ENCODE peak calls at places on chromosomes 13 and 19, in seven cellular contexts. X is HCT116, O is SK-N-SH, T is HepG2, R is K562, C is SK-N-MC, F is H1. I is an unnamed sample.

GRCh38 chr19:33428627-33429013 is 55.1 kb downstream of the CEBPG start:
- DNase-seq in X (no peak), O (no peak), T (no peak), R (no peak), C (no peak), F (no peak), I (no peak)

GRCh38 chr19:13149628-13150186 is 468 bp downstream of the STX10 start:
- DNase-seq in X (no peak), O (peak), T (peak), R (peak), C (no peak), F (peak), I (peak)

GRCh38 chr13:48973845-48974431 is 1.8 kb upstream of the FNDC3A start:
- DNase-seq in X (no peak), O (no peak), T (no peak), R (no peak), C (no peak), F (no peak), I (no peak)

GRCh38 chr13:31835932-31836331 is 96.6 kb downstream of the RXFP2 start:
- DNase-seq in X (no peak), O (no peak), T (peak), R (no peak), C (no peak), F (no peak), I (peak)

GRCh38 chr13:50691682-50692263 is 151.7 kb downstream of the DLEU7 start:
- DNase-seq in X (no peak), O (peak), T (no peak), R (peak), C (no peak), F (no peak), I (no peak)

GRCh38 chr19:51131780-51132680 is 7.3 kb downstream of the SIGLEC9 start:
- DNase-seq in X (peak), O (peak), T (no peak), R (peak), C (no peak), F (no peak), I (peak)

GRCh38 chr19:43395561-43395960 is 19.1 kb upstream of the TEX101 start:
- DNase-seq in X (no peak), O (no peak), T (no peak), R (no peak), C (no peak), F (no peak), I (no peak)

GRCh38 chr13:46492946-46493345 is 60.0 kb upstream of the LRCH1 start:
- DNase-seq in X (peak), O (peak), T (peak), R (peak), C (no peak), F (no peak), I (peak)

GRCh38 chr13:27261376-27261775 is 9.3 kb upstream of the RASL11A start:
- DNase-seq in X (no peak), O (no peak), T (no peak), R (no peak), C (peak), F (no peak), I (no peak)

GRCh38 chr13:30159446-30159839 is 147.9 kb downstream of the KATNAL1 start:
- DNase-seq in X (no peak), O (no peak), T (no peak), R (no peak), C (no peak), F (no peak), I (no peak)

GRCh38 chr19:54525636-54526035 is 23.0 kb downstream of the LAIR2 start:
- DNase-seq in X (no peak), O (no peak), T (peak), R (no peak), C (no peak), F (no peak), I (no peak)
- H3K9ac ChIP-seq in X (no peak), O (no peak), T (no peak), R (no peak), C (no peak), F (no peak), I (no peak)

GRCh38 chr13:73200432-73200831 is 141.6 kb downstream of the KLF5 start:
- DNase-seq in X (no peak), O (no peak), T (no peak), R (no peak), C (no peak), F (no peak), I (no peak)
- TF ChIP-seq POLR2AphosphoS5 in X (no peak), O (no peak), T (no peak), R (no peak), C (no peak), F (no peak), I (no peak)

GRCh38 chr19:17948474-17948966 is 15.7 kb downstream of the CCDC124 start:
- DNase-seq in X (no peak), O (no peak), T (no peak), R (no peak), C (no peak), F (no peak), I (no peak)

GRCh38 chr19:17949956-17950309 is 17.0 kb upstream of the KCNN1 start:
- DNase-seq in X (no peak), O (no peak), T (no peak), R (no peak), C (no peak), F (peak), I (no peak)

GRCh38 chr19:17948967-17949930 is 16.4 kb downstream of the CCDC124 start:
- DNase-seq in X (no peak), O (no peak), T (no peak), R (no peak), C (no peak), F (peak), I (no peak)

GRCh38 chr19:17947815-17948473 is 15.1 kb downstream of the CCDC124 start:
- DNase-seq in X (peak), O (peak), T (peak), R (peak), C (no peak), F (peak), I (peak)

GRCh38 chr19:17946965-17947784 is 14.4 kb downstream of the CCDC124 start:
- DNase-seq in X (no peak), O (no peak), T (peak), R (no peak), C (no peak), F (peak), I (no peak)
- H3K9ac ChIP-seq in X (peak), O (peak), T (peak), R (peak), C (no peak), F (peak), I (no peak)

GRCh38 chr19:38711726-38712153 is 32.5 kb downstream of the CAPN12 start:
- DNase-seq in X (no peak), O (no peak), T (no peak), R (no peak), C (no peak), F (no peak), I (no peak)
- TF ChIP-seq POLR2AphosphoS5 in X (no peak), O (peak), T (no peak), R (no peak), C (no peak), F (no peak), I (no peak)

GRCh38 chr19:48968813-48969218 is 3.7 kb downstream of the FTL start:
- DNase-seq in X (no peak), O (no peak), T (no peak), R (peak), C (no peak), F (no peak), I (no peak)

GRCh38 chr19:48966541-48967345 is 1.6 kb downstream of the FTL start:
- DNase-seq in X (no peak), O (no peak), T (no peak), R (peak), C (no peak), F (no peak), I (no peak)

GRCh38 chr19:48968179-48968661 is 3.1 kb downstream of the FTL start:
- DNase-seq in X (no peak), O (no peak), T (peak), R (no peak), C (no peak), F (no peak), I (no peak)

GRCh38 chr19:48965806-48966540 is 864 bp downstream of the FTL start:
- DNase-seq in X (peak), O (peak), T (peak), R (peak), C (no peak), F (peak), I (peak)

DNA sequence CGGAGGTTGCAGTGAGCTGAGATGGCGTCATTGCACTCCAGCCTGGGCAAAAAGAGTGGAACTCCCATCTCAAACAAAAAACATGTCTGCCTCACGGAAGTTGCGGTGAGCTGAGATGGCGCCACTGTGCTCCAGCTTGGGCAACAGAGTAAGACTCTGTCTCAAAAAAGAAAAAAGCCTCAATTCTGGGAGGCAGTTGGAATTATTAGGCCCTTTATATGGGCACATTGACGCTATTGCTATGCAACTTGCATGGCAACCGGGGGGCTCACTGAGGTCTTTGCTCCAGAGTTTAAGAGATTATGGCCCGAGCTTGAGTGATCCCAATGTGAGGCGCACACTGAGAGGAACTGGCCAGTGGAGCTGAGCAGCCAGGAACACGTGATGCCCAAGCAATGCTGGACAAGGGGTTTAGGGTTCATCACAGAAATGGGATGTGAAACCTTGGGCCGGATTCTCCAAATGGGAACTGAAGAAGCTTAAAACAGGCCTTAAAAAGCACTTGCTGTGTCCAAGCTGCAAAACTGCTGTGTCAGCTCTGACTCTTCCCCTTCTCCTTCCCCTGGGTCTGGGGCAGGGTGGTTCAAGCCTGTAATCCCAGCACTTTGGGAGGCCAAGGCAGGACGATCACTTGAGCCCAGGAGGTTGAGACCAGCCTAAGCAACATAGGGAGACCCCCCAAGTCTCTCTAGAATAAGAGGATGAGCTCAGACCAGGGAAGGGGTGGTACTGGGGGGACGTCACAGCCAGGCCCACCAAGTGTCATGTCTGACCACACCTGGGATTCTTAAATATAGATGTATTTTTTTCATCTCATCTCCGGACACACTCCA is 2.5 kb downstream of the FTL start:
- DNase-seq in X (no peak), O (no peak), T (peak), R (peak), C (no peak), F (no peak), I (no peak)
- H3K9ac ChIP-seq in X (no peak), O (no peak), T (peak), R (peak), C (no peak), F (no peak), I (no peak)

GRCh38 chr19:19356901-19357566 is 36.4 kb downstream of the MAU2 start:
- DNase-seq in X (no peak), O (no peak), T (no peak), R (no peak), C (no peak), F (no peak), I (no peak)

GRCh38 chr19:19355606-19356139 is 35.0 kb downstream of the MAU2 start:
- DNase-seq in X (no peak), O (no peak), T (no peak), R (no peak), C (no peak), F (no peak), I (no peak)

GRCh38 chr19:19362075-19362474 is 41.4 kb downstream of the MAU2 start:
- DNase-seq in X (no peak), O (no peak), T (no peak), R (no peak), C (no peak), F (no peak), I (no peak)

GRCh38 chr19:19356500-19356899 is 35.9 kb downstream of the MAU2 start:
- DNase-seq in X (no peak), O (no peak), T (no peak), R (no peak), C (no peak), F (no peak), I (no peak)

DNA sequence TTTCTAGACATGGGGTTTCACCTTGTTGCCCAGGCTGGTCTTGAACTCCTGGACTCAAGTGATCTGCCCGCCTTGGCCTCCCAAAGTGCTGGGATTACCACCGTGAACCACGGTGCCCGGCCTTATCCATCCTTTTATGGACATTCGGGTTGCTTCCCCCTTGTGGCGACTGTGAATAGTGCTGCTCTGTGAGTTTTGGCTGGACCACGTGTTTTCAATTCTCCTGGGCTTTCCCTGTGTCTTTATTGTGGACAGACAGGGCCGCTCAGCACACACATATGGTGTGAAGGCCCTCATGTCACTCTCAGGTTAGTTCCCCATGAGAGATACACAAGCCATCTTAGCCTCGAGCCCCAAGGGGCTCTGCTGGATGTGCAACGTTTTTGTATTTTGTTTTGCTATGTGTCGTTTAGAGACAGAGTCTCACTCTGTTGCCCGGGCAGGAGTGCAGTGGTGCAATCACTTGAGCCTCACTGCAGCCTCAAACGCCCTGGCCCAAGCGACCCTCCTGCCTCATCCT is 40.5 kb downstream of the MAU2 start:
- DNase-seq in X (peak), O (peak), T (peak), R (peak), C (peak), F (peak), I (peak)
- TF ChIP-seq POLR2AphosphoS5 in X (no peak), O (no peak), T (no peak), R (no peak), C (no peak), F (no peak), I (no peak)

I was measured in endothelial cell of umbilical vein.